ENCODE peak calls at places on chromosomes 11 and 22, in five cellular contexts. C is SK-N-SH, T is K562, P is HepG2, H is GM12878. A is an unnamed sample.

GRCh38 chr11:1043563-1044096 is 7.1 kb upstream of the MUC6 start:
- DNase-seq in P (no peak), C (no peak), H (no peak), T (no peak), A (no peak)

GRCh38 chr11:47216141-47216798 is 1.5 kb downstream of the DDB2 start:
- DNase-seq in T (peak), C (peak), P (peak), H (peak), A (peak)

GRCh38 chr11:118929496-118930151 is 3.9 kb upstream of the BCL9L start:
- DNase-seq in H (no peak), T (peak), P (peak), C (peak), A (peak)

GRCh38 chr11:1196516-1197391 is 26.1 kb upstream of the MUC5B start:
- DNase-seq in P (no peak), T (no peak), C (peak), H (no peak), A (no peak)

GRCh38 chr11:35097814-35098213 is 41.2 kb upstream of the CD44 start:
- DNase-seq in H (no peak), T (no peak), C (no peak), P (no peak), A (no peak)

GRCh38 chr11:124256076-124256475 is at the start of gene OR8G5:
- DNase-seq in P (no peak), T (no peak), C (no peak), H (no peak), A (no peak)

GRCh38 chr11:59802639-59803176 is 7.9 kb downstream of the MRPL16 start:
- DNase-seq in C (peak), P (peak), H (no peak), T (peak), A (peak)

GRCh38 chr11:19087658-19088057 is 27.1 kb upstream of the MRGPRX2 start:
- DNase-seq in C (no peak), T (no peak), H (no peak), P (no peak), A (no peak)

GRCh38 chr11:67523556-67524479 is 572 bp upstream of the CABP2 start:
- DNase-seq in T (no peak), P (no peak), H (no peak), C (no peak), A (no peak)

GRCh38 chr11:13902456-13902855 is 60.1 kb upstream of the SPON1 start:
- DNase-seq in C (no peak), P (no peak), T (no peak), H (no peak), A (no peak)

GRCh38 chr11:1531961-1532586 is 40.0 kb downstream of the DUSP8 start:
- DNase-seq in P (no peak), T (no peak), H (no peak), C (no peak), A (no peak)

GRCh38 chr11:33195391-33196190 is 34.3 kb upstream of the CSTF3 start:
- DNase-seq in T (no peak), H (no peak), C (no peak), P (no peak), A (no peak)

GRCh38 chr11:92340839-92341238 is 116.2 kb downstream of the FAT3 start:
- DNase-seq in H (no peak), P (peak), C (peak), T (peak), A (no peak)

GRCh38 chr22:44926124-44926475 is 83.7 kb downstream of the PHF21B start:
- DNase-seq in T (no peak), P (no peak), C (no peak), H (no peak), A (no peak)

GRCh38 chr11:61336171-61336935 is 3.3 kb downstream of the TKFC start:
- DNase-seq in C (peak), H (peak), P (peak), T (peak), A (peak)

GRCh38 chr11:34651551-34651950 is 30.7 kb downstream of the EHF start:
- DNase-seq in T (peak), P (peak), C (no peak), H (no peak), A (no peak)

GRCh38 chr11:108432783-108433182 is 34.5 kb downstream of the C11orf65 start:
- DNase-seq in P (no peak), C (no peak), H (no peak), T (peak), A (no peak)

GRCh38 chr22:36358533-36359171 is 29.1 kb downstream of the MYH9 start:
- DNase-seq in C (no peak), H (no peak), T (no peak), P (no peak), A (no peak)

GRCh38 chr22:47163481-47163875 is 401.0 kb downstream of the TBC1D22A start:
- DNase-seq in P (no peak), C (no peak), H (no peak), T (no peak), A (no peak)

GRCh38 chr22:24091551-24092420 is 80.7 kb downstream of the CABIN1 start:
- DNase-seq in C (no peak), H (no peak), P (no peak), T (peak), A (no peak)

GRCh38 chr22:45626198-45626651 is 45.4 kb upstream of the ATXN10 start:
- DNase-seq in H (no peak), P (peak), T (no peak), C (no peak), A (peak)

GRCh38 chr11:64743591-64744543 is at the start of gene RASGRP2:
- DNase-seq in P (peak), H (no peak), C (peak), T (peak), A (no peak)

GRCh38 chr22:23180301-23180892 is at the start of gene BCR:
- DNase-seq in C (peak), P (no peak), T (peak), H (no peak), A (peak)

GRCh38 chr11:43899094-43899493 is 18.5 kb downstream of the ALKBH3 start:
- DNase-seq in T (no peak), P (no peak), H (no peak), C (no peak), A (no peak)
- TF ChIP-seq ZBTB33 in T (no peak), P (no peak), H (no peak), C (no peak), A (no peak)

DNA sequence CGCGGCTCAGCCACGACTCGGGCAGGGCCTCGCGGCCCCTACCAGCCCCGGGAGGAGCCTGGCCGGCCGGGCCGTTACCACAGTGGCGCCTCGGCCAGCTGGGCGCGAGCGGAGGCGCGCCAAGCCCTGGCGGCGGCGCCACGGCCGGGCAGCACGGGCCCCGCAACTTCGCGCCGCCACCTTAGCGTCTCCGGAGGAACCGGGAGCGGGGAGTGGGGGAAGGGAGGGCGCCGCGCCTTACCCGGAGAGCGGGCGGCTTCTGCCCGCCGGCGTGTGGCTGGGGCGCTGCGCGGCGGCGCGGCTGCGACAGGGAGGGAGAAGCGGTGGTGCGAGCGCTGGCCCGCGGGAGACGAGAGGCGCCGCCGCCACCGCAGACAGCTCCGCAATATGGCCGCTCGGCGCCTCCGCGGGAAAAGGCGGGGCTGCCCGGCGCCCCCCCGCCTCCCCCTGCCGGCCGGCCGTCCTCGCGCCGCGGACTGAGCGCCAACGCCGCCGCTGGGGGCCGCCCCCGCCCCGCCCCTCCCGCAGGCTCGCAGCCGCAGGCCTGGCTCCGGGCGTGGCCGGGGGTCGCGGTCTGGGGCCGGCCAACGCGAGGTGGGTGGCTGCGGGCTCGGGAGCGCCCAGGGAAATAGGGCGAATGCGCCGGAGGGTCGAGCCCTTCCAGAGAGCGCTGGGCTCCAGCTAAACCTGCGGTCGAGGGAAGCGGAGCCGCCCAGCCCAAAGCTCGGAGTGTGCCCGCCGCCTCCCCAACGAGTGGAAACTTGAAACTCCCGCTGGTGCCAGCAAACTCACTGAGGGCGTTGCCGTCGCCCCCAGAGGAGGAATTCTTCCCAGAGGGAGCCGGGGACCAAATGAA is at the start of gene RDX:
- DNase-seq in H (no peak), T (peak), P (peak), C (peak), A (peak)
- TF ChIP-seq ZBTB33 in H (no peak), T (peak), P (no peak), C (no peak), A (no peak)

DNA sequence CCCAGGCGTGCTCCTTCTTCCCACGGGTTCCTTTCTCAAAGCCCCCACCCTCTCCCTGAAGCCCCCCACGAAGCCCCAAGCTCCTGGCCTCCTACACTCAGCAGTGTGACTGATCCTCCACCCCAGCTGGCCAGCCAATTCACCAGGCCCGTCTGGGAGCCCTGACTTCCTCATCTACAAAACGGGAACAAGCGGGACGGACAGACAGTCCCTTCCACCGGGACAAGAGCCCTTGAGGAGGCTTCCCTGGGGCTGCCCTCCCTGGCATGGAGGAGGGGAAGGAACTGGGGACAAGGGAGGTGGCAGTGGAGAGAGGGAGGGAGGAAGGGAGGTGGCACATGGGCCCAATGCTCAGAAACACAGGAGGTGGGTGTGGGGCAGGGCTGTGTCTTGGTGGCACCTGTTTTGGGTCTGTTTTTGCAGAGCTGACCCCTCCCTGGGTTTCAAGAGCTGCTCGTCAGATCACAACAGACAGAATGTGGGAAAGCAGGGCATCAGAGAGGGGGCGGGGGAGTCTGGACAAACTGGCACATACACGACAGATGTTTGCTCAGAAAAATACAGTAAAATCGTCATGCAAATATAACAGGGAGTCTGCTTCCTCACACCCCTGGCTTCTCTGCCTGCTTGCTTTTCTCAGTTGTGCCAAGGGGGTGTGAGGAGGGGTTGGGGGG is 56.8 kb downstream of the ELFN2 start:
- DNase-seq in T (no peak), H (no peak), C (no peak), P (no peak), A (no peak)
- TF ChIP-seq ZBTB33 in T (no peak), H (no peak), C (no peak), P (no peak), A (no peak)

DNA sequence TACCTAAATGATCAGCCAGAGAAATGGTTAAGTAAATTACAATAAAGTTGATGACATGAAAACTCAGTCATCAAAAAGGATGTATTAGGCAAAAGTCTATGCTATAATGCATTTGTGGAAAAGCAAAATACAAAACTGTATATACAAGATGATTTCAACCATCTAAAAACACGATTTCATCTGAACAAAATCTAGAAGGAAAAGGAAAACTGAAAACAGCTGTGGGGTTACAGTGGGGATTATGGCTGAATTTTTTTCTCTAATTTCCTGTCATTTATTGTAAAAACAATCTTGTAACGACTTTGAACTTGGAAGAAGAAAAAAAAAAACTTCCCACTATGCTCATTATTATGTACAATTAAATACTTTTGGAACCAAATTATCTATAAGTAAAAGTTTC is 30.3 kb downstream of the CHEK2 start:
- DNase-seq in C (no peak), T (no peak), P (no peak), H (no peak), A (no peak)
- TF ChIP-seq ZBTB33 in C (no peak), T (no peak), P (no peak), H (no peak), A (no peak)

GRCh38 chr11:94449437-94449836 is 44.2 kb downstream of the MRE11 start:
- DNase-seq in H (no peak), T (no peak), C (no peak), P (peak), A (no peak)
- TF ChIP-seq ZBTB33 in H (no peak), T (no peak), C (no peak), P (no peak), A (no peak)

DNA sequence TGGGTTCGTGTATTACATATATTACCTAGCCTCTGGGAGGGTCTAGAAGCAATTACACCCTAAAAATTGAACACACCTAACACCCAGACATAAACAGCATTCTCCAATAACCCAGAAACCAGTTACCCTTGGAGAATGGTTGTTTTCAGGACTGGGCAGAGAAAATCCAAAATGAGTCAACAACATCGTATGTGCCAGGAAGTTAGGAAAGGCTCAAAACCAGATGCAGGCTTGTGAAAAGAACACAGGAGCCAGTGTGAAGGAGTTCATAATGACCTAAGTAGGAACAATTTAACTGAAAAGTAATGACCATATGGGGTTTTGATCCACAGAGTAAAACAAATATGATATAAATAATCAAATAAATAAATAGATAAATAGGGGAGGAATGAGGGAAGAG is 5.1 kb upstream of the CLPB start:
- DNase-seq in H (no peak), P (no peak), C (no peak), T (no peak), A (no peak)
- TF ChIP-seq ZBTB33 in H (no peak), P (no peak), C (no peak), T (no peak), A (no peak)

GRCh38 chr11:128701086-128701485 is 7.2 kb downstream of the FLI1 start:
- DNase-seq in C (no peak), P (no peak), T (no peak), H (no peak), A (no peak)
- TF ChIP-seq ZBTB33 in C (no peak), P (no peak), T (no peak), H (no peak), A (no peak)

GRCh38 chr11:133168016-133168415 is 364.3 kb downstream of the OPCML start:
- DNase-seq in P (no peak), H (no peak), C (no peak), T (no peak), A (no peak)

GRCh38 chr11:133162228-133162627 is 370.1 kb downstream of the OPCML start:
- DNase-seq in P (no peak), T (no peak), H (no peak), C (no peak), A (no peak)

GRCh38 chr11:133164986-133165385 is 367.3 kb downstream of the OPCML start:
- DNase-seq in T (no peak), P (no peak), C (no peak), H (no peak), A (no peak)

GRCh38 chr11:133160754-133161153 is 371.5 kb downstream of the OPCML start:
- DNase-seq in P (no peak), C (no peak), T (no peak), H (no peak), A (no peak)

DNA sequence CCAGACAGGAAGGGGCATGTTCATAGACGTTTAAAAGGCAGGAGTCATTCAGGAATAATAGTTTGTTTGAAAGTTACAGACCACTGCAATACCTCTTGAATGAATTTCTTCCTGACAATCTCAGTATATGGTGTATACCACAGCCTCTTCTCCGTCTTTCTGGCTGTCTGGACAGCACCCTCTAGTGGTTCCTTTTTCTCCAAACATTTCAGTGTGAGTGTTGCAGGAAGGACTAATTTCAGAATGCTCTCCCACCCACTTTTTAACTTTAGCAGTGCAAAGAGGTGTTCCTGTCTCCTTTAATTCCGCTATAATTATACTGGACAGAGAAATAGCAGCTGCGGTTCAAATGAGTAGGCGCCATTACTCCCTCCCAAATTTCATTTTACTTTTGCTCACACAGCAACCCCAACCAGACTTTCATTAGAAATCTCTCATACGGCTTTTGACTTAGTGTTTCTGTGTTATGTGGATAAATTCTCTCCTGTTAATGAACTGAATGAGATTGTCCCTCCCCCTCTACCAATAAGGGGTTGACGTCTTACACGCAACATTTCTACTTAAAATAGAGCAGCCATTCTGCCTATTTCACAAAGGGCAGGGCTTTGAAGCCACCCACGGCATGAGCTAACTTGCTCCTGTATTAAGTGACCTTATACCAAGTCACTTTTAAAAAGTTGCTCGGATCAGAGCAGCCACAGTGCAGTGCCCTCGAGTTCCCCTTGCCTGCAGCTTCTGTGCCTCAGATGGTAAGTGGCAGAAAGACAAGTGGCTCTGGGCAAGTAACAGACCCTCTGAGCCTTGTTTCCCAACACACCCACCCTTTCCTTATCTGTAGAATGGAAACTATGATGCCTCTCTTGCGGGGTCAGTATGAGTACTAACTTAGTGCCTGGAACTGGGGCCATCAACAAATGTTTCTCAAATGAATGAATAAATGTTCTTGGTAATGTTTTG is 368.6 kb downstream of the OPCML start:
- DNase-seq in H (peak), P (peak), T (peak), C (peak), A (no peak)
- TF ChIP-seq ZBTB33 in H (no peak), P (no peak), T (no peak), C (no peak), A (no peak)

GRCh38 chr11:76493626-76494539 is 49.1 kb downstream of the EMSY start:
- DNase-seq in H (no peak), T (no peak), C (no peak), P (no peak), A (no peak)

GRCh38 chr11:76495017-76495416 is 50.2 kb downstream of the EMSY start:
- DNase-seq in T (no peak), C (no peak), H (no peak), P (no peak), A (no peak)

GRCh38 chr11:76493040-76493439 is 48.2 kb downstream of the EMSY start:
- DNase-seq in C (no peak), H (no peak), T (no peak), P (no peak), A (no peak)

GRCh38 chr11:76496174-76496573 is 51.4 kb downstream of the EMSY start:
- DNase-seq in C (no peak), H (no peak), T (no peak), P (no peak), A (no peak)

GRCh38 chr11:76491644-76492043 is 46.8 kb downstream of the EMSY start:
- DNase-seq in P (no peak), C (no peak), T (no peak), H (no peak), A (no peak)
- TF ChIP-seq ZBTB33 in P (no peak), C (no peak), T (no peak), H (no peak), A (no peak)